ENCODE peak calls at places on chromosomes 2 and 18, in seven cellular contexts. One of them, this sample, is unnamed.

GRCh38 chr2:173414823-173415322 is 60.2 kb downstream of the CDCA7 start:
- DNase-seq in adrenal gland: no peak
- DNase-seq in ovary: no peak
- DNase-seq in thoracic aorta: no peak
- DNase-seq in breast epithelium: peak; percentile 35
- DNase-seq in left lung: no peak
- DNase-seq in lower lobe of right lung: no peak
- DNase-seq in this sample: no peak

GRCh38 chr2:22992446-22992845 is 392.5 kb upstream of the KLHL29 start:
- DNase-seq in breast epithelium: no peak
- DNase-seq in thoracic aorta: no peak
- DNase-seq in left lung: no peak
- DNase-seq in lower lobe of right lung: no peak
- DNase-seq in adrenal gland: no peak
- DNase-seq in ovary: no peak
- DNase-seq in this sample: no peak

GRCh38 chr2:239932881-239933735 is 92.0 kb downstream of the NDUFA10 start:
- DNase-seq in breast epithelium: no peak
- DNase-seq in ovary: peak; percentile 13
- DNase-seq in left lung: peak; percentile 19
- DNase-seq in thoracic aorta: no peak
- DNase-seq in adrenal gland: peak; percentile 11
- DNase-seq in lower lobe of right lung: peak; percentile 38
- DNase-seq in this sample: no peak

GRCh38 chr2:25367296-25367695 is 25.6 kb upstream of the DNMT3A start:
- DNase-seq in thoracic aorta: no peak
- DNase-seq in left lung: no peak
- DNase-seq in ovary: no peak
- DNase-seq in lower lobe of right lung: no peak
- DNase-seq in adrenal gland: no peak
- DNase-seq in breast epithelium: no peak
- DNase-seq in this sample: no peak

GRCh38 chr2:230418341-230419016 is 2.5 kb downstream of the SP100 start:
- DNase-seq in thoracic aorta: no peak
- DNase-seq in left lung: peak; percentile 52
- DNase-seq in breast epithelium: no peak
- DNase-seq in adrenal gland: no peak
- DNase-seq in lower lobe of right lung: no peak
- DNase-seq in ovary: no peak
- DNase-seq in this sample: no peak

GRCh38 chr2:159290289-159290907 is 3.9 kb upstream of the WDSUB1 start:
- DNase-seq in breast epithelium: no peak
- DNase-seq in left lung: no peak
- DNase-seq in lower lobe of right lung: no peak
- DNase-seq in ovary: no peak
- DNase-seq in adrenal gland: peak; percentile 22
- DNase-seq in thoracic aorta: no peak
- DNase-seq in this sample: no peak

GRCh38 chr2:188668017-188668663 is 306.0 kb upstream of the COL3A1 start:
- DNase-seq in ovary: no peak
- DNase-seq in breast epithelium: no peak
- DNase-seq in lower lobe of right lung: no peak
- DNase-seq in left lung: no peak
- DNase-seq in thoracic aorta: no peak
- DNase-seq in adrenal gland: no peak
- DNase-seq in this sample: peak; percentile 57

GRCh38 chr18:22723741-22724140 is 209.4 kb upstream of the RBBP8 start:
- DNase-seq in breast epithelium: no peak
- DNase-seq in thoracic aorta: no peak
- DNase-seq in adrenal gland: no peak
- DNase-seq in ovary: no peak
- DNase-seq in left lung: no peak
- DNase-seq in lower lobe of right lung: no peak
- DNase-seq in this sample: no peak

GRCh38 chr2:61905372-61906186 is at the start of gene COMMD1:
- DNase-seq in lower lobe of right lung: peak; percentile 91
- DNase-seq in breast epithelium: peak; percentile 59
- DNase-seq in left lung: peak; percentile 88
- DNase-seq in ovary: peak; percentile 86
- DNase-seq in thoracic aorta: peak; percentile 29
- DNase-seq in adrenal gland: peak; percentile 83
- DNase-seq in this sample: peak; percentile 83

GRCh38 chr2:201471732-201472395 is 20.3 kb downstream of the STRADB start:
- DNase-seq in lower lobe of right lung: no peak
- DNase-seq in thoracic aorta: no peak
- DNase-seq in left lung: no peak
- DNase-seq in ovary: no peak
- DNase-seq in adrenal gland: no peak
- DNase-seq in breast epithelium: no peak
- DNase-seq in this sample: no peak

GRCh38 chr2:234001380-234001993 is 49.0 kb upstream of the SPP2 start:
- DNase-seq in thoracic aorta: no peak
- DNase-seq in breast epithelium: no peak
- DNase-seq in lower lobe of right lung: no peak
- DNase-seq in left lung: no peak
- DNase-seq in adrenal gland: no peak
- DNase-seq in ovary: no peak
- DNase-seq in this sample: no peak

GRCh38 chr2:74552914-74553811 is 579 bp downstream of the LOXL3 start:
- DNase-seq in adrenal gland: peak; percentile 48
- DNase-seq in thoracic aorta: no peak
- DNase-seq in left lung: peak; percentile 58
- DNase-seq in ovary: peak; percentile 53
- DNase-seq in breast epithelium: no peak
- DNase-seq in lower lobe of right lung: no peak
- DNase-seq in this sample: peak; percentile 19

GRCh38 chr2:240922234-240922981 is 16.3 kb downstream of the CROCC2 start:
- DNase-seq in breast epithelium: peak; percentile 9
- DNase-seq in ovary: peak; percentile 38
- DNase-seq in lower lobe of right lung: no peak
- DNase-seq in left lung: peak; percentile 30
- DNase-seq in adrenal gland: peak; percentile 11
- DNase-seq in thoracic aorta: no peak
- DNase-seq in this sample: no peak

GRCh38 chr2:183597841-183598240 is 473.6 kb downstream of the NUP35 start:
- DNase-seq in lower lobe of right lung: no peak
- DNase-seq in adrenal gland: no peak
- DNase-seq in ovary: no peak
- DNase-seq in breast epithelium: no peak
- DNase-seq in thoracic aorta: no peak
- DNase-seq in left lung: no peak
- DNase-seq in this sample: no peak

GRCh38 chr2:179910735-179911113 is 49.3 kb upstream of the ZNF385B start:
- DNase-seq in ovary: no peak
- DNase-seq in left lung: no peak
- DNase-seq in adrenal gland: no peak
- DNase-seq in thoracic aorta: no peak
- DNase-seq in lower lobe of right lung: no peak
- DNase-seq in breast epithelium: no peak
- DNase-seq in this sample: no peak

GRCh38 chr2:65558748-65559147 is 126.3 kb upstream of the SPRED2 start:
- DNase-seq in lower lobe of right lung: no peak
- DNase-seq in thoracic aorta: no peak
- DNase-seq in breast epithelium: no peak
- DNase-seq in adrenal gland: no peak
- DNase-seq in ovary: no peak
- DNase-seq in left lung: no peak
- DNase-seq in this sample: no peak

GRCh38 chr2:8297376-8298213 is 384.3 kb upstream of the ID2 start:
- DNase-seq in lower lobe of right lung: no peak
- DNase-seq in thoracic aorta: no peak
- DNase-seq in breast epithelium: no peak
- DNase-seq in adrenal gland: no peak
- DNase-seq in ovary: no peak
- DNase-seq in left lung: no peak
- DNase-seq in this sample: no peak

GRCh38 chr2:8303322-8303832 is 378.5 kb upstream of the ID2 start:
- DNase-seq in lower lobe of right lung: peak; percentile 88
- DNase-seq in left lung: peak; percentile 77
- DNase-seq in ovary: no peak
- DNase-seq in thoracic aorta: no peak
- DNase-seq in breast epithelium: peak; percentile 33
- DNase-seq in adrenal gland: peak; percentile 45
- DNase-seq in this sample: peak; percentile 17

GRCh38 chr2:8298783-8299182 is 383.1 kb upstream of the ID2 start:
- DNase-seq in lower lobe of right lung: peak; percentile 58
- DNase-seq in left lung: peak; percentile 69
- DNase-seq in adrenal gland: no peak
- DNase-seq in breast epithelium: no peak
- DNase-seq in thoracic aorta: no peak
- DNase-seq in ovary: no peak
- DNase-seq in this sample: no peak

GRCh38 chr2:8300905-8301304 is 381.0 kb upstream of the ID2 start:
- DNase-seq in breast epithelium: no peak
- DNase-seq in left lung: no peak
- DNase-seq in thoracic aorta: no peak
- DNase-seq in ovary: no peak
- DNase-seq in adrenal gland: no peak
- DNase-seq in lower lobe of right lung: no peak
- DNase-seq in this sample: no peak

GRCh38 chr2:8300216-8300615 is 381.6 kb upstream of the ID2 start:
- DNase-seq in breast epithelium: no peak
- DNase-seq in adrenal gland: no peak
- DNase-seq in left lung: no peak
- DNase-seq in thoracic aorta: no peak
- DNase-seq in ovary: no peak
- DNase-seq in lower lobe of right lung: no peak
- DNase-seq in this sample: no peak
- H3K4me1 ChIP-seq in breast epithelium: no peaks in the 10 kb centered on the region
- H3K4me1 ChIP-seq in adrenal gland: no peaks in the 10 kb centered on the region
- H3K4me1 ChIP-seq in left lung: no peaks in the 10 kb centered on the region
- H3K4me1 ChIP-seq in thoracic aorta: peaks cover under 1% of the 10 kb centered on the region
- H3K4me1 ChIP-seq in ovary: no peaks in the 10 kb centered on the region
- H3K4me1 ChIP-seq in lower lobe of right lung: peaks cover 42% of the 10 kb centered on the region
- H3K4me1 ChIP-seq in this sample: no peaks in the 10 kb centered on the region

GRCh38 chr2:129936334-129936934 is 43.0 kb upstream of the RAB6C start:
- DNase-seq in thoracic aorta: no peak
- DNase-seq in left lung: no peak
- DNase-seq in lower lobe of right lung: no peak
- DNase-seq in adrenal gland: no peak
- DNase-seq in breast epithelium: no peak
- DNase-seq in ovary: no peak
- DNase-seq in this sample: no peak
- TF ChIP-seq CTCF in thoracic aorta: no peak
- TF ChIP-seq CTCF in left lung: no peak
- TF ChIP-seq CTCF in lower lobe of right lung: no peak
- TF ChIP-seq CTCF in adrenal gland: no peak
- TF ChIP-seq CTCF in breast epithelium: no peak
- TF ChIP-seq CTCF in ovary: no peak
- TF ChIP-seq CTCF in this sample: no peak

DNA sequence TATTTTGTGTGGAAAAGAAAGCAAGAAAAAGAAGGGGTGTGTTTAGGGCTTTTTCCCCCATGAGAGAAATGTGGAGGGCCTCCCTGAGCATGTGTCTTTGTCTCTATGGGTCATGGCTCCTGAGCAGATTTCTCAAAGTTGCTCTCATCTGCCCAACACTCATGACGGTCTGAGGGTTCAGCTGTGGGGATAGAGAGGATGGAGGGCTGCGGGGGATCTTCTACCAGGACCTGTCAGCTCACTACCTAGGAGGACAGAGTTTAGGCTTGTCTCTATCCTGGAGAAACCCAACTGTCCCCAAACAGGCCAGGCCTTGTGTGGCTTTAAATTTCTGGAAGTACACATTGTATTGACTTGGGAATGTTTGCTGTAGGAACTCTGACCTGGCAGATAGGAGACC is 342.2 kb downstream of the MYCN start:
- DNase-seq in ovary: no peak
- DNase-seq in adrenal gland: no peak
- DNase-seq in lower lobe of right lung: no peak
- DNase-seq in thoracic aorta: no peak
- DNase-seq in breast epithelium: no peak
- DNase-seq in left lung: no peak
- DNase-seq in this sample: no peak
- H3K9me3 ChIP-seq in ovary: no peaks in the 10 kb centered on the region
- H3K9me3 ChIP-seq in adrenal gland: no peaks in the 10 kb centered on the region
- H3K9me3 ChIP-seq in lower lobe of right lung: no peaks in the 10 kb centered on the region
- H3K9me3 ChIP-seq in thoracic aorta: no peaks in the 10 kb centered on the region
- H3K9me3 ChIP-seq in breast epithelium: no peaks in the 10 kb centered on the region
- H3K9me3 ChIP-seq in left lung: no peaks in the 10 kb centered on the region
- H3K9me3 ChIP-seq in this sample: no peaks in the 10 kb centered on the region

DNA sequence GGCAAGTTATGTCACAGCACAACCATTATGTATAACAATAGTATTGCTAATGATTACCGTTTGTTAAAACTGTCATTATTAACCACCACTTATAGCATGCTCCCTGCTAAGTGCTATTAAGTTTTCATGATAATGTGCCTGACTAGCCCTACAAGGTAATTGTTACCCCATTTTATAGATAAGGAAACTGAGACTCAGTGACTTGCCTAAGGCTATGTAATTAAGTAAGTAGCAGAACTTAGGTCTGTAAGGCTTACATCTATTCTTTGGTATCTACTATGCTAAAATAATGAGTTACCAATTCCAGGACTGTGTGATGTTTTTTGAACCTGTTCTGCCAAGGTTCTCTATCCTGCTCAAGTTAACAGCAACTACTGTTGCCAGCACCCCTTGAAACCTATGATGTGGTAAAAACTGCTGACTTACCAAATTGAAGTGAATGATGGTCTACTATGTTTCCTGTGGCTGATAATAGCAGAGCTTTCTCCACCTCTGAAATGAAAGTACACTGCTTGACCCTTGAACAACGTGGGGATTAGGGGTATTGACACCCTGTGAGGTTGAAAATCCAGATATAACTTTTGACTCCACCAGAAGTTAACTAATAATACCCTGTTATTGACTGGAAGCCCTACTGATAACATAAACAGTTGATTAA is 18.2 kb downstream of the ACVR2A start:
- DNase-seq in left lung: no peak
- DNase-seq in breast epithelium: no peak
- DNase-seq in ovary: no peak
- DNase-seq in thoracic aorta: no peak
- DNase-seq in lower lobe of right lung: no peak
- DNase-seq in adrenal gland: no peak
- DNase-seq in this sample: peak; percentile 5
- H3K4me1 ChIP-seq in left lung: peaks cover 3% of the 10 kb centered on the region
- H3K4me1 ChIP-seq in breast epithelium: no peaks in the 10 kb centered on the region
- H3K4me1 ChIP-seq in ovary: peaks cover 2% of the 10 kb centered on the region
- H3K4me1 ChIP-seq in thoracic aorta: no peaks in the 10 kb centered on the region
- H3K4me1 ChIP-seq in lower lobe of right lung: peaks cover 32% of the 10 kb centered on the region
- H3K4me1 ChIP-seq in adrenal gland: no peaks in the 10 kb centered on the region
- H3K4me1 ChIP-seq in this sample: peaks cover 21% of the 10 kb centered on the region